ENCODE peak calls at places on chromosomes 16 and 17, in nine cellular contexts. N, B, U, S, F, Q, H, R and T are unnamed samples.

GRCh38 chr17:37488009-37488604 is 1.6 kb upstream of the DUSP14 start:
- DNase-seq in U (no peak), S (peak; percentile 38), H (no peak), N (no peak), F (no peak), Q (peak; percentile 88), B (peak; percentile 94), R (peak; percentile 97), T (peak; percentile 47)

GRCh38 chr16:8859913-8860881 is 8.6 kb downstream of the CARHSP1 start:
- DNase-seq in R (peak; percentile 78), Q (no peak), H (no peak), S (no peak), F (peak; percentile 45), U (no peak), B (no peak), N (no peak), T (no peak)

GRCh38 chr16:27123795-27124194 is 57.1 kb downstream of the C16orf82 start:
- DNase-seq in S (no peak), F (no peak), H (no peak), R (no peak), Q (no peak), U (no peak), B (no peak), N (no peak), T (no peak)

GRCh38 chr16:1960665-1961630 is 1.6 kb downstream of the NDUFB10 start:
- DNase-seq in R (peak; percentile 48), Q (no peak), S (no peak), N (no peak), H (no peak), U (no peak), F (no peak), B (no peak), T (peak; percentile 56)

GRCh38 chr17:39564201-39564828 is 43.4 kb downstream of the NEUROD2 start:
- DNase-seq in H (no peak), B (no peak), U (no peak), R (no peak), Q (no peak), F (no peak), S (no peak), N (no peak), T (no peak)

GRCh38 chr17:42484304-42484703 is 25.6 kb downstream of the ATP6V0A1 start:
- DNase-seq in Q (no peak), R (no peak), H (no peak), N (no peak), F (no peak), U (no peak), S (no peak), B (no peak), T (no peak)

GRCh38 chr17:6078370-6078950 is 8.3 kb downstream of the WSCD1 start:
- DNase-seq in R (no peak), B (no peak), Q (no peak), N (no peak), U (no peak), H (no peak), S (no peak), F (no peak), T (no peak)

GRCh38 chr17:12078791-12079190 is 58.1 kb downstream of the MAP2K4 start:
- DNase-seq in R (peak; percentile 78), B (peak; percentile 66), H (no peak), Q (peak; percentile 55), S (no peak), N (no peak), U (no peak), F (no peak), T (no peak)

GRCh38 chr16:68374251-68374805 is 63.5 kb downstream of the PRMT7 start:
- DNase-seq in H (no peak), Q (no peak), F (no peak), U (no peak), N (no peak), R (no peak), S (no peak), B (no peak), T (peak; percentile 86)

GRCh38 chr17:2071421-2072281 is 16.7 kb downstream of the HIC1 start:
- DNase-seq in H (peak; percentile 73), U (no peak), R (peak; percentile 87), Q (no peak), F (peak; percentile 82), S (no peak), B (peak; percentile 62), N (no peak), T (no peak)

GRCh38 chr16:89324056-89325010 is 106.8 kb downstream of the ZNF778 start:
- DNase-seq in Q (no peak), F (no peak), R (peak; percentile 69), B (peak; percentile 93), H (no peak), S (no peak), U (no peak), N (no peak), T (no peak)

GRCh38 chr16:11051430-11052079 is 107.2 kb downstream of the CLEC16A start:
- DNase-seq in N (no peak), H (no peak), U (no peak), Q (no peak), B (no peak), S (no peak), R (no peak), F (no peak), T (no peak)

GRCh38 chr17:65656390-65657250 is 95.2 kb upstream of the AXIN2 start:
- DNase-seq in U (no peak), Q (no peak), S (no peak), B (no peak), R (no peak), H (no peak), N (no peak), F (no peak), T (no peak)

GRCh38 chr17:14843086-14843795 is 421.9 kb downstream of the PMP22 start:
- DNase-seq in N (no peak), S (no peak), U (no peak), F (no peak), B (no peak), H (no peak), Q (no peak), R (no peak), T (no peak)

GRCh38 chr17:41535764-41536481 is 7.8 kb upstream of the KRT19 start:
- DNase-seq in Q (no peak), H (no peak), F (no peak), S (no peak), R (no peak), N (no peak), B (no peak), U (no peak), T (no peak)